ENCODE peak calls at places on chromosome 13, in nine cellular contexts. G is SK-N-SH; B is gastrocnemius medialis; M is adrenal gland; W is endodermal cell; H is upper lobe of right lung; Y is CD4-positive, alpha-beta T cell; T is IMR-90; O is osteoblast. J is an unnamed sample. For H3K27me3, the result is how much of the 10 kb centered on the place peaks cover.

GRCh38 chr13:67117010-67117550 is 113.1 kb downstream of the PCDH9 start:
- DNase-seq in G (no peak), B (no peak), M (no peak), W (no peak), H (no peak), Y (no peak), T (no peak), O (no peak), J (no peak)

GRCh38 chr13:58855283-58855682 is 1223.7 kb downstream of the PCDH17 start:
- DNase-seq in G (no peak), B (no peak), M (no peak), W (no peak), H (no peak), Y (no peak), T (no peak), O (no peak), J (no peak)

GRCh38 chr13:32086366-32086765 is 54.8 kb downstream of the FRY start:
- DNase-seq in G (no peak), B (no peak), M (no peak), W (no peak), H (no peak), Y (no peak), T (peak), O (no peak), J (no peak)

GRCh38 chr13:85497652-85498051 is 301.6 kb downstream of the SLITRK6 start:
- DNase-seq in G (no peak), B (no peak), M (no peak), W (no peak), H (no peak), Y (no peak), T (peak), O (no peak), J (no peak)

GRCh38 chr13:33678906-33679657 is 138.9 kb upstream of the RFC3 start:
- DNase-seq in G (no peak), B (no peak), M (peak), W (no peak), H (peak), Y (peak), T (peak), O (no peak), J (peak)

GRCh38 chr13:22161871-22162270 is 491.0 kb downstream of the FGF9 start:
- DNase-seq in G (no peak), B (no peak), M (no peak), W (no peak), H (no peak), Y (no peak), T (no peak), O (no peak), J (no peak)

GRCh38 chr13:73939071-73939380 is 195.2 kb downstream of the KLF12 start:
- DNase-seq in G (no peak), B (no peak), M (no peak), W (no peak), H (no peak), Y (no peak), T (no peak), O (no peak), J (no peak)

GRCh38 chr13:101341464-101341863 is 74.8 kb downstream of the NALCN start:
- DNase-seq in G (no peak), B (no peak), M (no peak), W (no peak), H (no peak), Y (no peak), T (peak), O (no peak), J (no peak)

GRCh38 chr13:96824110-96824509 is 170.2 kb downstream of the OXGR1 start:
- DNase-seq in G (no peak), B (no peak), M (no peak), W (no peak), H (no peak), Y (no peak), T (no peak), O (no peak), J (no peak)

GRCh38 chr13:51645154-51645650 is 60.9 kb downstream of the WDFY2 start:
- DNase-seq in G (no peak), B (no peak), M (no peak), W (no peak), H (no peak), Y (no peak), T (peak), O (peak), J (no peak)

GRCh38 chr13:30743319-30744055 is 8.1 kb downstream of the ALOX5AP start:
- DNase-seq in G (no peak), B (peak), M (peak), W (no peak), H (no peak), Y (no peak), T (peak), O (peak), J (no peak)

GRCh38 chr13:98582947-98583346 is 6.0 kb upstream of the STK24 start:
- DNase-seq in G (no peak), B (no peak), M (no peak), W (no peak), H (no peak), Y (no peak), T (no peak), O (no peak), J (no peak)

GRCh38 chr13:99971576-99972189 is at the start of gene ZIC5:
- DNase-seq in G (peak), B (no peak), M (no peak), W (peak), H (no peak), Y (no peak), T (no peak), O (peak), J (no peak)
- H3K27me3 ChIP-seq in G (half or more), B (half or more), M (half or more), W (under half), H (half or more), Y (half or more), T (half or more), O (half or more), J (half or more)

DNA sequence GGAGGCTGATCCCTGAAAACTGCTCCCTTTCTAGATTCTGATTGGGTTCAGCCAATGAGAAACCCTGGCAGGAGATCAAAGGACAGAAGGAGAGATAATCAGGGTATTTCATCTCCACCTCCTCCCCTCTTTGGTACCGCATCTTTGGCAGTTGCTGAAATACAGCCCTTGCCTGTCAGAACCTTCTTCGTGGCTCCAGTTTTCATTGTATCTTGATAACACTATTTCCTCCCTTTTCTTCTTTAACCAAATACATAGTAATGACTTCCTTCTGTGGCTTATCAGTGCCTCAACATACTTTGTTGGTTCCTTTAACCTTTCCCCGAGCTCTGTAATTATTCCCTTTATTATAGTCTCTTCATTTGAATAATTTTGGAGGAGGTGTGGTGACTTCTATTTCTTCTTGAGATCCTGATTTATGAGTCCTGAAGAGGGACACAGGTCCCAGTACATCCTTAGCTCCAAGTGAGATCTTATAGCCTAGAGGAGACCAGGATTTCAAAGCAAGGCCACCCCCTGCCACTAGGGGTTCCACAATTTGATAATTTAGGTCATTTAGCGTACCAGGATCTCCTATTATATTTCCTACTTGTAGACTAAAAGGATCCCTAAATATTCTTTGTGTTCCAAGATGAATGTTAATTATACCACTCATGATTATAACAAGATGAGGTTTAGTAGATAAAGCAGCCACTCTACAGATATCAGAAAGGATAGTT is 98.0 kb downstream of the EDNRB start:
- DNase-seq in G (no peak), B (no peak), M (no peak), W (no peak), H (no peak), Y (no peak), T (no peak), O (no peak), J (no peak)
- TF ChIP-seq CTCF in G (peak), B (no peak), M (no peak), W (peak), H (no peak), Y (no peak), T (no peak), O (no peak), J (no peak)

GRCh38 chr13:111927181-111927540 is 139.8 kb upstream of the SOX1 start:
- DNase-seq in G (no peak), B (no peak), M (no peak), W (peak), H (peak), Y (no peak), T (no peak), O (no peak), J (no peak)

GRCh38 chr13:111926501-111927180 is 140.3 kb upstream of the SOX1 start:
- DNase-seq in G (no peak), B (no peak), M (no peak), W (peak), H (peak), Y (no peak), T (no peak), O (peak), J (no peak)

GRCh38 chr13:111924676-111925075 is 142.3 kb upstream of the SOX1 start:
- DNase-seq in G (no peak), B (no peak), M (no peak), W (no peak), H (no peak), Y (no peak), T (no peak), O (no peak), J (no peak)

GRCh38 chr13:111922086-111922485 is 144.9 kb upstream of the SOX1 start:
- DNase-seq in G (no peak), B (no peak), M (no peak), W (peak), H (peak), Y (no peak), T (no peak), O (peak), J (no peak)

GRCh38 chr13:111925146-111925875 is 141.6 kb upstream of the SOX1 start:
- DNase-seq in G (no peak), B (no peak), M (no peak), W (peak), H (peak), Y (no peak), T (no peak), O (peak), J (no peak)
- H3K27me3 ChIP-seq in G (under half), B (under half), M (under half), W (under half), H (under half), Y (under half), T (under half), O (under half), J (under half)

GRCh38 chr13:29125934-29126424 is 305.8 kb downstream of the MTUS2 start:
- DNase-seq in G (no peak), B (no peak), M (no peak), W (no peak), H (no peak), Y (no peak), T (no peak), O (no peak), J (no peak)
- TF ChIP-seq CTCF in G (no peak), B (no peak), M (no peak), W (no peak), H (no peak), Y (no peak), T (no peak), O (no peak), J (no peak)

GRCh38 chr13:108733141-108733540 is 103.7 kb downstream of the MYO16 start:
- DNase-seq in G (no peak), B (no peak), M (no peak), W (no peak), H (no peak), Y (no peak), T (no peak), O (no peak), J (no peak)
- H3K27me3 ChIP-seq in G (under half), B (under half), M (under half), W (under half), H (under half), Y (under half), T (under half), O (under half), J (under half)

GRCh38 chr13:36986462-36987240 is 12.5 kb downstream of the ALG5 start:
- DNase-seq in G (no peak), B (no peak), M (no peak), W (no peak), H (no peak), Y (no peak), T (peak), O (no peak), J (no peak)

GRCh38 chr13:36997716-36998427 is 1.3 kb downstream of the ALG5 start:
- DNase-seq in G (no peak), B (no peak), M (no peak), W (no peak), H (no peak), Y (no peak), T (peak), O (peak), J (no peak)

GRCh38 chr13:36992362-36992761 is 6.8 kb downstream of the ALG5 start:
- DNase-seq in G (no peak), B (no peak), M (no peak), W (no peak), H (no peak), Y (no peak), T (peak), O (no peak), J (no peak)
- TF ChIP-seq CTCF in G (no peak), B (no peak), M (no peak), W (no peak), H (no peak), Y (no peak), T (no peak), O (no peak), J (no peak)

DNA sequence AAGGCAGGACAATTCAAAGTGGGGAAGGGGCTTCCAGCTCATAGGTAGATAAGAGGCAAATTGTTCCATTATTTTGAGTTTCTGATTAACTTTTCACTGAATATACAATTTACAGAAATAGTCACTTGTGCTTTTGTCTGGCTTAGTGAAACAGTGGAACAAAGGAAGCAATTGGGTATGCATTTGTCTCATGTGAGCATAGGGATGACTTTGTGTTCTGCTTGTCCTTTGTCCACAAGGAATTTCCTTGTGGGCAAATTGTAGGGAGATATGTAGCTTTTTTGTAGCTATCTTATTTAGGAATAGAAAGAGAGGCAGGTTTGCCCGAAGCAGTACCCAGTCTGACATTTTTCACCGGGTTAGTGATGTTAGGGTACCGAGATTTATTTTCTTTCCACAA is 1224.8 kb downstream of the SLITRK1 start:
- DNase-seq in G (no peak), B (no peak), M (no peak), W (no peak), H (no peak), Y (no peak), T (no peak), O (no peak), J (no peak)
- H3K27me3 ChIP-seq in G (under half), B (under half), M (under half), W (under half), H (under half), Y (under half), T (under half), O (under half), J (under half)

GRCh38 chr13:48578516-48579166 is 45.8 kb upstream of the RCBTB2 start:
- DNase-seq in G (no peak), B (no peak), M (no peak), W (no peak), H (no peak), Y (no peak), T (no peak), O (no peak), J (no peak)
- TF ChIP-seq CTCF in G (no peak), B (no peak), M (no peak), W (no peak), H (no peak), Y (no peak), T (no peak), O (no peak), J (no peak)

DNA sequence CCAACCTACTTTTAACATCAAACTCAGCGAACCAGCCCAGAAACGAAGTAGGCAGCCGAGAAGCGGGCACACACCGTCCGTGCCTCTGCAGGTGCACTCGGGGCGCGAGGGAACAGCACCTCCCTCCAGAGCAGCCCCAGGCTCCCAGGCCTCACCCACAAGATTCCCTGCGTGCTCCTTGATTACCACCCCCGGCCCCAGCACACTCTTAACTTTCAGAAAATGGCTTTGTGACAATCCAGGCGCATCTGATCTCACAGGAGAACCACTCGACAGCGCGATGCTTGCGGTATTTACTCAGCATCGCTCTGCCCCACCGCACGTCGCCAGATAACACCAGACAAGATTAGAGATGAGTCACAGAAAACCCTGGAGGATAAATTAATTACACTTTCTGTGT is 134.9 kb upstream of the SPACA7 start:
- DNase-seq in G (no peak), B (no peak), M (no peak), W (no peak), H (peak), Y (no peak), T (no peak), O (no peak), J (no peak)
- H3K27me3 ChIP-seq in G (under half), B (under half), M (under half), W (under half), H (under half), Y (under half), T (under half), O (under half), J (under half)

J was measured in right lobe of liver.